ENCODE peak calls at places on chromosomes 6 and 20, in eight cellular contexts. One of them, this sample, is unnamed.

GRCh38 chr6:19231878-19232519 is 605.2 kb upstream of the ID4 start:
- DNase-seq in dorsolateral prefrontal cortex: no peak
- DNase-seq in adrenal gland: no peak
- DNase-seq in tibial nerve: no peak
- DNase-seq in endodermal cell: no peak
- DNase-seq in fibroblast of lung: peak; percentile 5
- DNase-seq in A549: no peak
- DNase-seq in mammary epithelial cell: no peak
- DNase-seq in this sample: no peak

GRCh38 chr20:52425253-52425652 is 233.7 kb upstream of the ZFP64 start:
- DNase-seq in dorsolateral prefrontal cortex: no peak
- DNase-seq in adrenal gland: no peak
- DNase-seq in tibial nerve: no peak
- DNase-seq in endodermal cell: no peak
- DNase-seq in fibroblast of lung: no peak
- DNase-seq in A549: no peak
- DNase-seq in mammary epithelial cell: no peak
- DNase-seq in this sample: no peak

GRCh38 chr6:118725944-118726343 is 74.6 kb upstream of the CEP85L start:
- DNase-seq in dorsolateral prefrontal cortex: no peak
- DNase-seq in adrenal gland: peak; percentile 44
- DNase-seq in tibial nerve: no peak
- DNase-seq in endodermal cell: no peak
- DNase-seq in fibroblast of lung: no peak
- DNase-seq in A549: no peak
- DNase-seq in mammary epithelial cell: no peak
- DNase-seq in this sample: no peak

GRCh38 chr6:131877999-131878789 is 70.4 kb downstream of the ENPP1 start:
- DNase-seq in dorsolateral prefrontal cortex: no peak
- DNase-seq in adrenal gland: peak; percentile 70
- DNase-seq in tibial nerve: no peak
- DNase-seq in endodermal cell: no peak
- DNase-seq in fibroblast of lung: peak; percentile 31
- DNase-seq in A549: no peak
- DNase-seq in mammary epithelial cell: no peak
- DNase-seq in this sample: no peak

GRCh38 chr6:47097092-47097945 is 55.2 kb upstream of the ADGRF1 start:
- DNase-seq in dorsolateral prefrontal cortex: no peak
- DNase-seq in adrenal gland: peak; percentile 50
- DNase-seq in tibial nerve: peak; percentile 79
- DNase-seq in endodermal cell: peak; percentile 90
- DNase-seq in fibroblast of lung: peak; percentile 90
- DNase-seq in A549: peak; percentile 55
- DNase-seq in mammary epithelial cell: peak; percentile 81
- DNase-seq in this sample: no peak

GRCh38 chr20:51193066-51193772 is 170.3 kb upstream of the KCNG1 start:
- DNase-seq in dorsolateral prefrontal cortex: no peak
- DNase-seq in adrenal gland: no peak
- DNase-seq in tibial nerve: no peak
- DNase-seq in endodermal cell: no peak
- DNase-seq in fibroblast of lung: no peak
- DNase-seq in A549: no peak
- DNase-seq in mammary epithelial cell: peak; percentile 7
- DNase-seq in this sample: no peak

GRCh38 chr6:7087066-7087465 is 20.7 kb upstream of the RREB1 start:
- DNase-seq in dorsolateral prefrontal cortex: no peak
- DNase-seq in adrenal gland: no peak
- DNase-seq in tibial nerve: no peak
- DNase-seq in endodermal cell: peak; percentile 60
- DNase-seq in fibroblast of lung: peak; percentile 36
- DNase-seq in A549: no peak
- DNase-seq in mammary epithelial cell: no peak
- DNase-seq in this sample: no peak

GRCh38 chr6:6230286-6230685 is 90.2 kb downstream of the F13A1 start:
- DNase-seq in dorsolateral prefrontal cortex: no peak
- DNase-seq in adrenal gland: no peak
- DNase-seq in tibial nerve: no peak
- DNase-seq in endodermal cell: peak; percentile 72
- DNase-seq in fibroblast of lung: no peak
- DNase-seq in A549: no peak
- DNase-seq in mammary epithelial cell: no peak
- DNase-seq in this sample: no peak

GRCh38 chr6:159234102-159234553 is 64.9 kb downstream of the FNDC1 start:
- DNase-seq in dorsolateral prefrontal cortex: no peak
- DNase-seq in adrenal gland: no peak
- DNase-seq in tibial nerve: no peak
- DNase-seq in endodermal cell: no peak
- DNase-seq in fibroblast of lung: no peak
- DNase-seq in A549: no peak
- DNase-seq in mammary epithelial cell: no peak
- DNase-seq in this sample: no peak

GRCh38 chr6:134520181-134521115 is 202.5 kb upstream of the SGK1 start:
- DNase-seq in dorsolateral prefrontal cortex: no peak
- DNase-seq in adrenal gland: no peak
- DNase-seq in tibial nerve: no peak
- DNase-seq in endodermal cell: no peak
- DNase-seq in fibroblast of lung: no peak
- DNase-seq in A549: no peak
- DNase-seq in mammary epithelial cell: peak; percentile 75
- DNase-seq in this sample: no peak

GRCh38 chr6:11093591-11094410 is at the start of gene SMIM13:
- DNase-seq in dorsolateral prefrontal cortex: peak; percentile 97
- DNase-seq in adrenal gland: peak; percentile 98
- DNase-seq in tibial nerve: peak; percentile 95
- DNase-seq in endodermal cell: peak; percentile 99
- DNase-seq in fibroblast of lung: peak; percentile 98
- DNase-seq in A549: peak; percentile 92
- DNase-seq in mammary epithelial cell: peak; percentile 95
- DNase-seq in this sample: peak; percentile 98

GRCh38 chr6:166999845-167000253 is 652 bp downstream of the CEP43 start:
- DNase-seq in dorsolateral prefrontal cortex: no peak
- DNase-seq in adrenal gland: no peak
- DNase-seq in tibial nerve: no peak
- DNase-seq in endodermal cell: no peak
- DNase-seq in fibroblast of lung: peak; percentile 5
- DNase-seq in A549: no peak
- DNase-seq in mammary epithelial cell: no peak
- DNase-seq in this sample: no peak

GRCh38 chr6:20873425-20874190 is 339.4 kb downstream of the CDKAL1 start:
- DNase-seq in dorsolateral prefrontal cortex: no peak
- DNase-seq in adrenal gland: no peak
- DNase-seq in tibial nerve: no peak
- DNase-seq in endodermal cell: peak; percentile 68
- DNase-seq in fibroblast of lung: peak; percentile 54
- DNase-seq in A549: no peak
- DNase-seq in mammary epithelial cell: no peak
- DNase-seq in this sample: no peak

GRCh38 chr20:17835240-17835940 is 133.2 kb downstream of the SNX5 start:
- DNase-seq in dorsolateral prefrontal cortex: no peak
- DNase-seq in adrenal gland: peak; percentile 83
- DNase-seq in tibial nerve: peak; percentile 42
- DNase-seq in endodermal cell: no peak
- DNase-seq in fibroblast of lung: peak; percentile 81
- DNase-seq in A549: peak; percentile 81
- DNase-seq in mammary epithelial cell: peak; percentile 65
- DNase-seq in this sample: peak; percentile 89

GRCh38 chr6:17336425-17336824 is 55.3 kb downstream of the RBM24 start:
- DNase-seq in dorsolateral prefrontal cortex: no peak
- DNase-seq in adrenal gland: no peak
- DNase-seq in tibial nerve: no peak
- DNase-seq in endodermal cell: no peak
- DNase-seq in fibroblast of lung: peak; percentile 97
- DNase-seq in A549: no peak
- DNase-seq in mammary epithelial cell: no peak
- DNase-seq in this sample: no peak

GRCh38 chr20:53195882-53196610 is 223.9 kb downstream of the TSHZ2 start:
- DNase-seq in dorsolateral prefrontal cortex: no peak
- DNase-seq in adrenal gland: no peak
- DNase-seq in tibial nerve: no peak
- DNase-seq in endodermal cell: no peak
- DNase-seq in fibroblast of lung: no peak
- DNase-seq in A549: no peak
- DNase-seq in mammary epithelial cell: no peak
- DNase-seq in this sample: no peak

GRCh38 chr6:117264487-117265424 is 602 bp upstream of the VGLL2 start:
- DNase-seq in dorsolateral prefrontal cortex: no peak
- DNase-seq in adrenal gland: no peak
- DNase-seq in tibial nerve: no peak
- DNase-seq in endodermal cell: peak; percentile 67
- DNase-seq in fibroblast of lung: peak; percentile 27
- DNase-seq in A549: peak; percentile 4
- DNase-seq in mammary epithelial cell: peak; percentile 17
- DNase-seq in this sample: no peak

GRCh38 chr6:136244061-136244616 is 6.0 kb downstream of the MTFR2 start:
- DNase-seq in dorsolateral prefrontal cortex: no peak
- DNase-seq in adrenal gland: no peak
- DNase-seq in tibial nerve: no peak
- DNase-seq in endodermal cell: no peak
- DNase-seq in fibroblast of lung: no peak
- DNase-seq in A549: no peak
- DNase-seq in mammary epithelial cell: no peak
- DNase-seq in this sample: no peak

GRCh38 chr6:150977276-150977675 is 111.8 kb downstream of the MTHFD1L start:
- DNase-seq in dorsolateral prefrontal cortex: no peak
- DNase-seq in adrenal gland: no peak
- DNase-seq in tibial nerve: no peak
- DNase-seq in endodermal cell: no peak
- DNase-seq in fibroblast of lung: no peak
- DNase-seq in A549: no peak
- DNase-seq in mammary epithelial cell: no peak
- DNase-seq in this sample: no peak

GRCh38 chr20:44730441-44730840 is 15.2 kb upstream of the KCNK15 start:
- DNase-seq in dorsolateral prefrontal cortex: no peak
- DNase-seq in adrenal gland: no peak
- DNase-seq in tibial nerve: no peak
- DNase-seq in endodermal cell: no peak
- DNase-seq in fibroblast of lung: peak; percentile 74
- DNase-seq in A549: no peak
- DNase-seq in mammary epithelial cell: peak; percentile 93
- DNase-seq in this sample: no peak

GRCh38 chr6:138678168-138678567 is 95.4 kb upstream of the CCDC28A start:
- DNase-seq in dorsolateral prefrontal cortex: no peak
- DNase-seq in adrenal gland: no peak
- DNase-seq in tibial nerve: no peak
- DNase-seq in endodermal cell: no peak
- DNase-seq in fibroblast of lung: no peak
- DNase-seq in A549: no peak
- DNase-seq in mammary epithelial cell: no peak
- DNase-seq in this sample: no peak
- TF ChIP-seq CTCF in dorsolateral prefrontal cortex: no peak
- TF ChIP-seq CTCF in adrenal gland: no peak
- TF ChIP-seq CTCF in tibial nerve: no peak
- TF ChIP-seq CTCF in endodermal cell: no peak
- TF ChIP-seq CTCF in fibroblast of lung: no peak
- TF ChIP-seq CTCF in A549: no peak
- TF ChIP-seq CTCF in mammary epithelial cell: no peak
- TF ChIP-seq CTCF in this sample: no peak

GRCh38 chr6:111468329-111469012 is 14.5 kb downstream of the REV3L start:
- DNase-seq in dorsolateral prefrontal cortex: no peak
- DNase-seq in adrenal gland: no peak
- DNase-seq in tibial nerve: no peak
- DNase-seq in endodermal cell: no peak
- DNase-seq in fibroblast of lung: no peak
- DNase-seq in A549: no peak
- DNase-seq in mammary epithelial cell: peak; percentile 64
- DNase-seq in this sample: no peak

GRCh38 chr6:111461860-111462259 is 21.2 kb downstream of the REV3L start:
- DNase-seq in dorsolateral prefrontal cortex: no peak
- DNase-seq in adrenal gland: no peak
- DNase-seq in tibial nerve: no peak
- DNase-seq in endodermal cell: no peak
- DNase-seq in fibroblast of lung: no peak
- DNase-seq in A549: no peak
- DNase-seq in mammary epithelial cell: no peak
- DNase-seq in this sample: no peak

GRCh38 chr6:111464184-111464583 is 18.8 kb downstream of the REV3L start:
- DNase-seq in dorsolateral prefrontal cortex: no peak
- DNase-seq in adrenal gland: no peak
- DNase-seq in tibial nerve: no peak
- DNase-seq in endodermal cell: no peak
- DNase-seq in fibroblast of lung: no peak
- DNase-seq in A549: no peak
- DNase-seq in mammary epithelial cell: no peak
- DNase-seq in this sample: no peak

GRCh38 chr6:111458670-111459232 is 24.3 kb downstream of the REV3L start:
- DNase-seq in dorsolateral prefrontal cortex: no peak
- DNase-seq in adrenal gland: no peak
- DNase-seq in tibial nerve: no peak
- DNase-seq in endodermal cell: no peak
- DNase-seq in fibroblast of lung: no peak
- DNase-seq in A549: no peak
- DNase-seq in mammary epithelial cell: no peak
- DNase-seq in this sample: no peak

DNA sequence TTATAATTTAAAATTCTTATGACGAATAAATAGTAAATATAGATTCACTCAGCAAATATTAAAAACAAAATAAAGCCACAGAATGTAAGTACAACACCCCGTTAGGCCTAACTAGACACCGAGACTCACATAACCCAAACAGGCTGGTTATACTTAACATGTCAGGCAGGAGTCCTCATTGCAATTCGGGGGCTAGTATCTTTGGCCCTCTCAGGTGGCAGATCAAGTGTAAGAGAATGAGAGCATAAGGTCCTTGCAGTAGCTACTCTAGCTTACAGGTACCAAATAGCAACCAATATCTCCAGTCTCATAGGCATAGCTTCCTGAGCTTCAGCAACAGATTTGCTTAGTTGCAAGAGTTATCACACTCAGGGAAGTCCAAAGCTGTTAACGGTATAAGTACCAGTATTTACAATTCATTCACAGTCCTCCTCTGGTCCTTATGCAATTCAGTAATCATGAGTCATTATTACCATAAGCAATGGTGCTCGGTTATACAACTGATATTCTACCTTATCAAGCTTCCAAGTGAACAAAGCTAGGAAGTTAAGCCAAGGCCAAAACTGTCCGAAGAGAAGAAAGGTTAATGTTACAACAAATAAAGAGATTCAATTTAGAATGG is 20.1 kb downstream of the REV3L start:
- DNase-seq in dorsolateral prefrontal cortex: no peak
- DNase-seq in adrenal gland: no peak
- DNase-seq in tibial nerve: no peak
- DNase-seq in endodermal cell: no peak
- DNase-seq in fibroblast of lung: peak; percentile 65
- DNase-seq in A549: no peak
- DNase-seq in mammary epithelial cell: peak; percentile 65
- DNase-seq in this sample: no peak
- H3K27ac ChIP-seq in dorsolateral prefrontal cortex: no peak overlapping the region
- H3K27ac ChIP-seq in adrenal gland: peak overlapping the region; percentile 35
- H3K27ac ChIP-seq in tibial nerve: no peak overlapping the region
- H3K27ac ChIP-seq in endodermal cell: no peak overlapping the region
- H3K27ac ChIP-seq in fibroblast of lung: peak overlapping the region; percentile 42
- H3K27ac ChIP-seq in A549: no peak overlapping the region
- H3K27ac ChIP-seq in mammary epithelial cell: no peak overlapping the region
- H3K27ac ChIP-seq in this sample: no peak overlapping the region

GRCh38 chr6:85602100-85602499 is 8.4 kb upstream of the SNX14 start:
- DNase-seq in dorsolateral prefrontal cortex: no peak
- DNase-seq in adrenal gland: no peak
- DNase-seq in tibial nerve: no peak
- DNase-seq in endodermal cell: no peak
- DNase-seq in fibroblast of lung: no peak
- DNase-seq in A549: no peak
- DNase-seq in mammary epithelial cell: no peak
- DNase-seq in this sample: no peak
- H3K4me3 ChIP-seq in dorsolateral prefrontal cortex: no peak overlapping the region
- H3K4me3 ChIP-seq in adrenal gland: no peak overlapping the region
- H3K4me3 ChIP-seq in tibial nerve: no peak overlapping the region
- H3K4me3 ChIP-seq in endodermal cell: no peak overlapping the region
- H3K4me3 ChIP-seq in fibroblast of lung: no peak overlapping the region
- H3K4me3 ChIP-seq in A549: no peak overlapping the region
- H3K4me3 ChIP-seq in mammary epithelial cell: no peak overlapping the region
- H3K4me3 ChIP-seq in this sample: no peak overlapping the region

GRCh38 chr6:4615231-4615630 is 161.0 kb upstream of the CDYL start:
- DNase-seq in dorsolateral prefrontal cortex: no peak
- DNase-seq in adrenal gland: no peak
- DNase-seq in tibial nerve: no peak
- DNase-seq in endodermal cell: no peak
- DNase-seq in fibroblast of lung: no peak
- DNase-seq in A549: no peak
- DNase-seq in mammary epithelial cell: no peak
- DNase-seq in this sample: no peak
- TF ChIP-seq CTCF in dorsolateral prefrontal cortex: no peak
- TF ChIP-seq CTCF in adrenal gland: no peak
- TF ChIP-seq CTCF in tibial nerve: no peak
- TF ChIP-seq CTCF in endodermal cell: no peak
- TF ChIP-seq CTCF in fibroblast of lung: no peak
- TF ChIP-seq CTCF in A549: no peak
- TF ChIP-seq CTCF in mammary epithelial cell: no peak
- TF ChIP-seq CTCF in this sample: no peak